ENCODE peak calls at places on chromosomes 2 and 18, in eight cellular contexts. X is bronchial epithelial cell, P is mucosa of descending colon, W is right lobe of liver, T is cardiac muscle cell, Q is tibial nerve, G is kidney epithelial cell, O is colonic mucosa. E is an unnamed sample.

GRCh38 chr2:45975752-45976517 is 321.3 kb upstream of the EPAS1 start:
- DNase-seq in Q (no peak), O (no peak), G (no peak), T (no peak), W (no peak), P (no peak), X (no peak), E (no peak)

GRCh38 chr2:210997373-210997772 is 441.0 kb downstream of the CPS1 start:
- DNase-seq in Q (no peak), T (no peak), W (no peak), X (peak), O (no peak), P (no peak), G (no peak), E (no peak)

GRCh38 chr2:168573128-168573903 is 117.2 kb downstream of the CERS6 start:
- DNase-seq in G (no peak), X (peak), P (no peak), W (no peak), O (no peak), T (no peak), Q (peak), E (no peak)

GRCh38 chr2:210198326-210198725 is 26.9 kb downstream of the ACADL start:
- DNase-seq in P (no peak), Q (no peak), X (peak), T (no peak), W (no peak), O (no peak), G (peak), E (no peak)

GRCh38 chr2:187642498-187642897 is 88.3 kb upstream of the TFPI start:
- DNase-seq in P (no peak), T (no peak), W (no peak), X (no peak), Q (no peak), G (no peak), O (no peak), E (no peak)

GRCh38 chr2:144938308-144938709 is 418.4 kb upstream of the ZEB2 start:
- DNase-seq in T (peak), P (peak), O (no peak), W (no peak), G (peak), X (peak), Q (peak), E (no peak)

GRCh38 chr2:239594772-239595608 is 194.2 kb upstream of the HDAC4 start:
- DNase-seq in W (peak), X (no peak), O (peak), G (no peak), T (no peak), Q (no peak), P (no peak), E (peak)

GRCh38 chr2:85545780-85546240 is 6.8 kb downstream of the MAT2A start:
- DNase-seq in X (no peak), Q (no peak), W (no peak), T (no peak), O (no peak), P (no peak), G (no peak), E (no peak)

GRCh38 chr18:59660976-59661743 is 36.1 kb downstream of the CCBE1 start:
- DNase-seq in X (peak), O (no peak), T (no peak), P (no peak), Q (no peak), W (no peak), G (no peak), E (no peak)

GRCh38 chr2:240622631-240623235 is 2.5 kb upstream of the GPR35 start:
- DNase-seq in Q (no peak), W (peak), P (no peak), X (no peak), G (no peak), T (no peak), O (no peak), E (peak)

GRCh38 chr2:42756956-42757513 is 6.9 kb downstream of the OXER1 start:
- DNase-seq in T (no peak), P (no peak), G (no peak), O (no peak), W (no peak), X (no peak), Q (no peak), E (no peak)

GRCh38 chr2:239589855-239590254 is 189.0 kb upstream of the HDAC4 start:
- DNase-seq in Q (no peak), W (no peak), X (no peak), P (no peak), G (no peak), T (no peak), O (no peak), E (peak)

GRCh38 chr2:135163306-135163705 is 111.2 kb downstream of the RAB3GAP1 start:
- DNase-seq in Q (no peak), O (no peak), P (no peak), T (no peak), G (no peak), X (no peak), W (no peak), E (no peak)

GRCh38 chr2:54348672-54349071 is 92.6 kb upstream of the TSPYL6 start:
- DNase-seq in Q (no peak), W (no peak), P (peak), X (no peak), O (no peak), T (peak), G (no peak), E (no peak)

GRCh38 chr2:164530464-164530863 is 90.8 kb downstream of the GRB14 start:
- DNase-seq in X (no peak), Q (no peak), P (no peak), G (no peak), T (no peak), W (no peak), O (no peak), E (no peak)

GRCh38 chr2:85756195-85756594 is 2.4 kb downstream of the ATOH8 start:
- DNase-seq in O (no peak), G (no peak), Q (no peak), X (no peak), P (no peak), W (no peak), T (no peak), E (no peak)

GRCh38 chr2:85355521-85355920 is 952 bp downstream of the ELMOD3 start:
- DNase-seq in Q (no peak), T (no peak), O (no peak), P (no peak), G (no peak), W (no peak), X (no peak), E (no peak)

GRCh38 chr2:83234291-83234690 is 1224.8 kb downstream of the SUCLG1 start:
- DNase-seq in T (no peak), G (no peak), P (no peak), O (no peak), W (no peak), X (no peak), Q (no peak), E (no peak)

GRCh38 chr2:66481100-66481549 is 46.2 kb downstream of the MEIS1 start:
- DNase-seq in O (no peak), G (no peak), P (no peak), T (peak), Q (no peak), W (no peak), X (peak), E (no peak)

GRCh38 chr2:159226059-159226461 is 60.4 kb downstream of the WDSUB1 start:
- DNase-seq in X (peak), O (no peak), P (no peak), Q (no peak), G (peak), T (no peak), W (no peak), E (no peak)

GRCh38 chr2:23722255-23722654 is 204.7 kb downstream of the ATAD2B start:
- DNase-seq in Q (no peak), W (no peak), T (no peak), O (no peak), P (no peak), X (no peak), G (no peak), E (no peak)

GRCh38 chr2:134193006-134193405 is 60.9 kb upstream of the MGAT5 start:
- DNase-seq in P (no peak), X (peak), O (no peak), T (no peak), Q (no peak), G (no peak), W (no peak), E (no peak)

GRCh38 chr2:234172066-234172465 is 121.6 kb downstream of the SPP2 start:
- DNase-seq in W (no peak), X (no peak), G (no peak), Q (no peak), T (no peak), O (no peak), P (no peak), E (no peak)

GRCh38 chr2:241984271-241984655 is 114.7 kb downstream of the RTP5 start:
- DNase-seq in X (no peak), G (no peak), Q (no peak), O (no peak), P (no peak), W (no peak), T (no peak), E (no peak)

GRCh38 chr18:47883771-47884413 is 46.6 kb downstream of the SMAD2 start:
- DNase-seq in G (peak), W (no peak), Q (no peak), P (peak), O (peak), T (no peak), X (peak), E (no peak)

GRCh38 chr2:69936913-69937312 is 22.0 kb downstream of the MXD1 start:
- DNase-seq in G (no peak), O (no peak), X (no peak), W (no peak), P (no peak), Q (no peak), T (no peak), E (no peak)

GRCh38 chr2:222296911-222297599 is 1.7 kb downstream of the PAX3 start:
- DNase-seq in T (no peak), P (no peak), G (no peak), Q (no peak), O (no peak), X (no peak), W (no peak), E (no peak)

GRCh38 chr18:60372598-60372997 is at the start of gene MC4R:
- DNase-seq in W (no peak), G (peak), T (peak), X (peak), Q (no peak), P (peak), O (peak), E (no peak)

GRCh38 chr2:215731108-215731507 is 282.2 kb downstream of the MREG start:
- DNase-seq in G (no peak), P (no peak), O (no peak), T (no peak), Q (no peak), X (no peak), W (no peak), E (no peak)

GRCh38 chr2:60926751-60927568 is 45.6 kb downstream of the REL start:
- DNase-seq in W (no peak), O (no peak), G (no peak), X (peak), P (peak), Q (no peak), T (no peak), E (no peak)

GRCh38 chr2:137865954-137866540 is 98.2 kb upstream of the HNMT start:
- DNase-seq in O (peak), T (peak), Q (peak), P (peak), G (no peak), W (peak), X (peak), E (no peak)

GRCh38 chr18:61086657-61087056 is 246.6 kb upstream of the CDH20 start:
- DNase-seq in G (no peak), W (no peak), P (no peak), O (no peak), Q (no peak), X (no peak), T (no peak), E (no peak)

GRCh38 chr2:44135771-44136170 is 32.9 kb upstream of the PPM1B start:
- DNase-seq in P (no peak), O (no peak), W (no peak), Q (no peak), G (no peak), T (no peak), X (no peak), E (no peak)

GRCh38 chr18:63158676-63159291 is 160.8 kb downstream of the BCL2 start:
- DNase-seq in X (no peak), O (no peak), G (no peak), P (no peak), W (no peak), Q (no peak), T (no peak), E (no peak)
- TF ChIP-seq CTCF in X (no peak), O (no peak), G (no peak), P (no peak), W (no peak), Q (no peak), T (no peak), E (no peak)

GRCh38 chr18:9386872-9387271 is 52.3 kb downstream of the TWSG1 start:
- DNase-seq in Q (no peak), W (no peak), G (no peak), P (no peak), X (no peak), T (no peak), O (no peak), E (no peak)

GRCh38 chr18:9387891-9388290 is 53.3 kb downstream of the TWSG1 start:
- DNase-seq in W (no peak), P (no peak), X (no peak), Q (no peak), T (no peak), G (no peak), O (no peak), E (no peak)

GRCh38 chr18:9389706-9390105 is 55.1 kb downstream of the TWSG1 start:
- DNase-seq in Q (no peak), O (no peak), X (no peak), T (no peak), P (no peak), G (no peak), W (no peak), E (no peak)

DNA sequence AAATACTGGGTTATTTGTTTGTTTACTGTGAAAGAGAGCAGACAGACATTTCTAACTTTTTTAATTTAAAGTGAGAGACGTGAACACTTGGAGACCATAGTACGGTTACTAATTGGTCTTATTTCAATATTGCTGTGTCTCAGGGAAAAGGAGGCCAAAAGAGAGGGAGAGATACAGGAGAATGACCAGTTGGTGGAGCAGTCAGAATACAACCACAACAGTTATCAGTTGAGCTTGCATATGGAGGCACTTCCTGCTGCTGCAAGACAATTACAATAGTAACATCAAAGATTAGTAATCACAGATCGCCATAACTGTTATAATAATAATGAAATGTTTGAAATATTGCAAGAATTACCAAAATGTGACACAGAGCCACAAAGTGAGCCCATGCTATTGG is 58.2 kb downstream of the TWSG1 start:
- DNase-seq in W (no peak), Q (no peak), G (no peak), X (peak), T (no peak), O (no peak), P (no peak), E (no peak)
- TF ChIP-seq CTCF in W (no peak), Q (no peak), G (no peak), X (peak), T (no peak), O (no peak), P (no peak), E (peak)

DNA sequence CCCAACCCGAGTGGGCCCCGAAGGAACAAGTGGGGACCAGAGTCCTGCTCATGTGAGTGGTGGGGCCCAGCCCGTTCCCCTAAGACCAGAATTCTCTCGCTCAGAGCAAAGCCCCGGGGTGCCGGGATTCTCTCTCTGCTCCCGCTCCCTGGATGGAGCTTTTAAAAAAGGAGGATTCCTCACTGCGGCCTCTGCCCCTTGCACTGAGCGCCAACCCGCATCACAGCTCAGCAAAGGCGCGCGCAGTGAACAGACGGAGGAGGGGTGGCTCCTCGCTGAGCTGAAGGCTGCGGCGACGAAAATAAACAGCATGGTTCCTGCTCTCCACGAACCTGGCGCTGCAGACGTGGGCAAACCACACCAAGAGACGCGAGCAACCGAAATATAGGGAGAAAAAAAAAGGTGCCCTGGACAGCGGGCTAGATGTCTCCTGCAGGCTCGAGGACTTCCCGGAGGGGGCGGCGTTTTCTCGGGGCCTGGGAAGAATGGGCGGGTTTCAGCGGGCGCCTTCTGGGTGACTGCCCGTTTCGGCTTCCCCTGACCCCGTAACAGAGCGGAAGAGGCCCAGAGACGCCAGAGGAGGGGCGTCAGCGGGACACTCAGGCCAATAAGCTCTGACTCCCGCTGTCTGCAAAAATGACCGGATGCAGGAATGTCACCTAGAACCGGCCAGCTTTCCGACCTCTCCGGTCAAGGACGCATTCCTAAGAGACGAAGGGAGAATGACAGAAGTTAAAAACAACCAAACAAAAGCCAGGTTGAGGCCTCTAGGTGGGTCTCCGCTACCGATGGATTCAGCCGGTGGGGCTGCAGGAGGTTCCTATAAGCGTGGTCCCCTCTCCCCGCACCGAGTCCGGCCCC is 819 bp upstream of the KLF11 start:
- DNase-seq in Q (peak), W (peak), O (peak), G (no peak), T (peak), P (peak), X (no peak), E (no peak)
- TF ChIP-seq CTCF in Q (peak), W (no peak), O (no peak), G (peak), T (no peak), P (no peak), X (peak), E (peak)

GRCh38 chr2:8679567-8679826 is 2.4 kb upstream of the ID2 start:
- DNase-seq in Q (no peak), T (no peak), P (no peak), X (no peak), W (no peak), O (no peak), G (no peak), E (no peak)

GRCh38 chr2:8677646-8678592 is 3.9 kb upstream of the ID2 start:
- DNase-seq in Q (peak), T (peak), W (peak), O (peak), P (peak), G (no peak), X (no peak), E (no peak)

GRCh38 chr2:8676915-8677645 is 4.8 kb upstream of the ID2 start:
- DNase-seq in T (peak), X (no peak), Q (no peak), W (no peak), O (peak), P (peak), G (no peak), E (no peak)

GRCh38 chr2:8679827-8680731 is 1.8 kb upstream of the ID2 start:
- DNase-seq in G (peak), W (peak), T (peak), X (no peak), P (peak), Q (peak), O (peak), E (no peak)

GRCh38 chr2:8678731-8679566 is 2.9 kb upstream of the ID2 start:
- DNase-seq in O (peak), X (peak), G (peak), T (peak), W (peak), P (peak), Q (peak), E (peak)
- TF ChIP-seq CTCF in O (no peak), X (no peak), G (peak), T (no peak), W (peak), P (no peak), Q (no peak), E (peak)

GRCh38 chr18:45212186-45213039 is 402.9 kb upstream of the SLC14A2 start:
- DNase-seq in O (peak), X (peak), Q (peak), T (peak), G (peak), W (peak), P (peak), E (no peak)
- TF ChIP-seq CTCF in O (peak), X (peak), Q (peak), T (peak), G (peak), W (peak), P (peak), E (peak)

GRCh38 chr2:176175729-176176074 is 12.8 kb upstream of the HOXD1 start:
- DNase-seq in G (no peak), W (no peak), Q (no peak), O (no peak), X (no peak), P (no peak), T (no peak), E (no peak)

GRCh38 chr2:176172748-176173586 is 15.5 kb upstream of the HOXD1 start:
- DNase-seq in W (no peak), Q (no peak), T (no peak), X (no peak), G (no peak), P (no peak), O (no peak), E (no peak)

GRCh38 chr2:176174850-176175728 is 13.4 kb upstream of the HOXD1 start:
- DNase-seq in P (peak), Q (no peak), X (no peak), O (peak), G (no peak), T (no peak), W (no peak), E (no peak)

GRCh38 chr2:176173679-176174381 is 14.6 kb upstream of the HOXD1 start:
- DNase-seq in Q (no peak), G (no peak), X (no peak), P (no peak), O (no peak), T (no peak), W (no peak), E (no peak)

DNA sequence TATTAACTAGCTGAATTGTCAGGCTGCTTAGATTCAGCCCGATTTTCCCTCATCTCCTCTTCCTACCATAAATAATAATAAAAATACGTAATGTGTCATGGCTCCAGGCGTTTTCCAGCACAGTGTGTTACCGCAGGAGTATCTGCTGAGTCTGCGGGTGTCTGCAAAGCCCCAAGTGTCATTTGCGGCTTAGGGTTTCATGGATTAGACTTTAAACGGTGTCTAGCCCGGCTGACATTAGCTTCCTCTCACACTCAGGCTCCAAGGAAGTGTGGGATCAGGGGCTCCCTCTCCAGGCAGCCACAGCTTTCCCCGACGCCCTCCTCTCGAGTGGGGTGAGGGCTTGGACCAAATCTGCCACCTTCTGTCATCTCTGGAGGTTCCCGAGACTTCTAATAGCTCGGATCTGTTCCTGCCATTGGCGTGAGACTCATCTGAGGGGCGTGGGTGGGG is 14.1 kb upstream of the HOXD1 start:
- DNase-seq in X (no peak), O (no peak), P (no peak), G (no peak), T (no peak), Q (no peak), W (no peak), E (no peak)
- TF ChIP-seq CTCF in X (no peak), O (no peak), P (no peak), G (peak), T (no peak), Q (no peak), W (no peak), E (no peak)

E was measured in chondrocyte.